ENCODE peak calls at places on chromosomes 5 and 9, in nine cellular contexts. Z is fibroblast of lung; W is activated T-helper 9 cell treated with anti-CD3 and anti-CD28 coated beads, Interleukin-2, amount 50 U/mL, for 16 hours; S is psoas muscle; T is hepatic stellate cell; X is cerebellum; A is stomach; K is endothelial cell; F is activated CD4-positive, alpha-beta T cell treated with anti-CD3 and anti-CD28 coated beads, Interleukin-2, amount 50 U/mL, for 1 hour. V is an unnamed sample.

GRCh38 chr5:109911731-109912130 is 222.0 kb downstream of the MAN2A1 start:
- DNase-seq in K (no peak), A (no peak), S (no peak), T (no peak), W (no peak), Z (peak), F (no peak), X (no peak), V (peak)

GRCh38 chr9:107465467-107466451 is 23.8 kb downstream of the KLF4 start:
- DNase-seq in K (peak), T (peak), Z (peak), W (no peak), F (no peak), A (peak), S (peak), X (peak), V (peak)

GRCh38 chr9:78261403-78262001 is 25.6 kb downstream of the CEP78 start:
- DNase-seq in X (peak), A (no peak), T (peak), W (no peak), Z (peak), F (no peak), S (no peak), K (no peak), V (peak)

GRCh38 chr5:548256-548655 is 24.0 kb upstream of the SLC9A3 start:
- DNase-seq in F (no peak), A (no peak), W (no peak), X (no peak), T (no peak), S (peak), K (no peak), Z (no peak), V (peak)

GRCh38 chr5:14173419-14174234 is 30.5 kb downstream of the TRIO start:
- DNase-seq in S (no peak), F (no peak), Z (peak), X (no peak), A (no peak), K (no peak), W (no peak), T (no peak), V (no peak)

GRCh38 chr5:143314123-143314522 is 89.4 kb downstream of the NR3C1 start:
- DNase-seq in F (no peak), T (no peak), Z (no peak), X (no peak), W (no peak), S (no peak), A (no peak), K (no peak), V (no peak)

GRCh38 chr5:24681106-24681505 is 36.3 kb upstream of the CDH10 start:
- DNase-seq in W (no peak), S (no peak), T (no peak), X (no peak), A (no peak), F (no peak), Z (no peak), K (no peak), V (no peak)

GRCh38 chr9:127931092-127931881 is 710 bp upstream of the PIP5KL1 start:
- DNase-seq in X (no peak), K (no peak), W (no peak), T (peak), A (no peak), F (no peak), Z (peak), S (no peak), V (peak)

GRCh38 chr5:127684722-127685467 is 18.3 kb upstream of the CCDC192 start:
- DNase-seq in Z (no peak), W (no peak), F (no peak), X (no peak), T (no peak), A (no peak), K (no peak), S (no peak), V (no peak)

GRCh38 chr5:55159763-55160492 is at the start of gene GPX8:
- DNase-seq in X (no peak), A (no peak), Z (peak), T (peak), S (no peak), K (peak), F (no peak), W (no peak), V (peak)

GRCh38 chr9:78622131-78622530 is 325.2 kb downstream of the PSAT1 start:
- DNase-seq in T (no peak), X (no peak), Z (no peak), A (no peak), F (no peak), K (no peak), S (no peak), W (no peak), V (peak)

GRCh38 chr9:121399883-121400607 is 30.0 kb upstream of the STOM start:
- DNase-seq in F (no peak), Z (peak), T (peak), S (no peak), A (no peak), K (no peak), W (no peak), X (peak), V (peak)

GRCh38 chr9:119963258-119963797 is 594.1 kb upstream of the BRINP1 start:
- DNase-seq in T (peak), K (peak), Z (peak), F (no peak), A (no peak), S (no peak), W (no peak), X (no peak), V (peak)

GRCh38 chr5:6686916-6687409 is 26.3 kb upstream of the TENT4A start:
- DNase-seq in A (no peak), X (no peak), S (no peak), W (no peak), T (peak), F (no peak), K (peak), Z (peak), V (peak)

GRCh38 chr5:10172242-10172641 is 77.4 kb downstream of the ATPSCKMT start:
- DNase-seq in K (no peak), F (no peak), T (no peak), X (no peak), Z (no peak), W (no peak), A (no peak), S (no peak), V (no peak)

GRCh38 chr5:178350361-178351220 is 118.0 kb upstream of the PHYKPL start:
- DNase-seq in S (no peak), X (no peak), F (no peak), Z (no peak), W (no peak), A (no peak), T (no peak), K (no peak), V (no peak)

GRCh38 chr9:114070188-114071103 is 7.7 kb downstream of the AMBP start:
- DNase-seq in Z (no peak), T (no peak), A (no peak), S (no peak), F (no peak), X (no peak), K (no peak), W (no peak), V (no peak)

V was measured in astrocyte of the hippocampus.